ENCODE peak calls at places on chromosome 19, in four cellular contexts. H is caudate nucleus; W is stimulated activated CD8-positive, alpha-beta memory T cell treated with anti-CD3 and anti-CD28 coated beads, Interleukin-4, amount 100 ng/mL, for 48 hours; J is A549. C is an unnamed sample.

GRCh38 chr19:36528194-36528920 is at the start of gene ZNF260:
- DNase-seq in H (peak), W (peak), J (peak), C (peak)

GRCh38 chr19:1259206-1259872 is 9.8 kb upstream of the CIRBP start:
- DNase-seq in H (no peak), W (peak), J (peak), C (peak)

GRCh38 chr19:55579766-55580621 is 654 bp downstream of the ZNF579 start:
- DNase-seq in H (no peak), W (no peak), J (no peak), C (no peak)

GRCh38 chr19:45446944-45447343 is 20.9 kb upstream of the FOSB start:
- DNase-seq in H (no peak), W (no peak), J (no peak), C (no peak)

GRCh38 chr19:14167594-14168138 is 31.3 kb upstream of the ASF1B start:
- DNase-seq in H (no peak), W (peak), J (no peak), C (peak)

GRCh38 chr19:46748325-46749109 is 2.3 kb upstream of the STRN4 start:
- DNase-seq in H (no peak), W (peak), J (peak), C (peak)

GRCh38 chr19:48135411-48135810 is 24.8 kb upstream of the PLA2G4C start:
- DNase-seq in H (no peak), W (peak), J (peak), C (peak)

GRCh38 chr19:45098521-45099464 is 5.8 kb downstream of the PPP1R37 start:
- DNase-seq in H (peak), W (no peak), J (no peak), C (no peak)

GRCh38 chr19:4908781-4909171 is 525 bp upstream of the UHRF1 start:
- DNase-seq in H (no peak), W (no peak), J (no peak), C (no peak)

GRCh38 chr19:48085904-48086864 is 24.4 kb downstream of the PLA2G4C start:
- DNase-seq in H (no peak), W (no peak), J (no peak), C (peak)

GRCh38 chr19:38624822-38625221 is 5.8 kb downstream of the EIF3K start:
- DNase-seq in H (no peak), W (no peak), J (no peak), C (no peak)

GRCh38 chr19:40598121-40598917 is 2.9 kb upstream of the LTBP4 start:
- DNase-seq in H (peak), W (peak), J (peak), C (peak)

GRCh38 chr19:47226426-47227346 is 4.3 kb downstream of the BBC3 start:
- DNase-seq in H (peak), W (peak), J (peak), C (peak)

GRCh38 chr19:55809381-55810058 is 22.3 kb downstream of the NLRP11 start:
- DNase-seq in H (no peak), W (peak), J (peak), C (peak)

GRCh38 chr19:15358918-15359317 is 20.7 kb downstream of the AKAP8 start:
- DNase-seq in H (no peak), W (no peak), J (no peak), C (no peak)

GRCh38 chr19:46471116-46471733 is at the start of gene PNMA8A:
- DNase-seq in H (peak), W (no peak), J (peak), C (no peak)

GRCh38 chr19:34667349-34668076 is 9.4 kb downstream of the SCGB2B2 start:
- DNase-seq in H (no peak), W (no peak), J (no peak), C (no peak)

GRCh38 chr19:43441736-43442135 is 23.7 kb downstream of the LYPD3 start:
- DNase-seq in H (no peak), W (no peak), J (no peak), C (no peak)

GRCh38 chr19:3359850-3360493 is 6.4 kb upstream of the NFIC start:
- DNase-seq in H (no peak), W (peak), J (no peak), C (no peak)

GRCh38 chr19:47658431-47659383 is 49.8 kb downstream of the BICRA start:
- DNase-seq in H (no peak), W (no peak), J (no peak), C (no peak)

GRCh38 chr19:36051236-36051635 is 2.8 kb downstream of the THAP8 start:
- DNase-seq in H (no peak), W (no peak), J (no peak), C (no peak)

GRCh38 chr19:40862785-40863184 is 12.5 kb upstream of the CYP2A6 start:
- DNase-seq in H (no peak), W (no peak), J (no peak), C (no peak)

GRCh38 chr19:53092723-53093122 is 10.5 kb downstream of the ZNF160 start:
- DNase-seq in H (no peak), W (no peak), J (no peak), C (no peak)

GRCh38 chr19:48813123-48813911 is 2.5 kb upstream of the BCAT2 start:
- DNase-seq in H (no peak), W (no peak), J (no peak), C (no peak)

GRCh38 chr19:46840157-46840942 is 10.3 kb downstream of the AP2S1 start:
- DNase-seq in H (no peak), W (peak), J (no peak), C (peak)

GRCh38 chr19:1049841-1050240 is 9.9 kb downstream of the ABCA7 start:
- DNase-seq in H (no peak), W (no peak), J (no peak), C (no peak)

GRCh38 chr19:43798546-43799409 is 3.5 kb downstream of the LYPD5 start:
- DNase-seq in H (peak), W (peak), J (no peak), C (peak)

GRCh38 chr19:5364674-5365073 is 24.1 kb upstream of the PTPRS start:
- DNase-seq in H (no peak), W (no peak), J (no peak), C (no peak)

GRCh38 chr19:41373993-41374392 is 2.3 kb upstream of the TMEM91 start:
- DNase-seq in H (peak), W (no peak), J (no peak), C (no peak)

GRCh38 chr19:48394331-48395169 is 1.1 kb downstream of the GRIN2D start:
- DNase-seq in H (no peak), W (no peak), J (no peak), C (no peak)

GRCh38 chr19:19966862-19967261 is 66.1 kb downstream of the ZNF93 start:
- DNase-seq in H (no peak), W (no peak), J (no peak), C (no peak)

GRCh38 chr19:46270521-46271256 is 26.2 kb upstream of the HIF3A start:
- DNase-seq in H (no peak), W (no peak), J (no peak), C (no peak)

GRCh38 chr19:1291761-1292418 is 6.2 kb downstream of the EFNA2 start:
- DNase-seq in H (no peak), W (no peak), J (no peak), C (no peak)

GRCh38 chr19:1182727-1183126 is 8.7 kb upstream of the SBNO2 start:
- DNase-seq in H (no peak), W (no peak), J (no peak), C (no peak)

GRCh38 chr19:1279782-1280341 is 4.5 kb downstream of the FAM174C start:
- DNase-seq in H (peak), W (peak), J (no peak), C (peak)

GRCh38 chr19:47324502-47324901 is 7.5 kb upstream of the C5AR2 start:
- DNase-seq in H (no peak), W (no peak), J (no peak), C (no peak)

GRCh38 chr19:13764821-13765394 is 586 bp downstream of the MRI1 start:
- DNase-seq in H (no peak), W (peak), J (no peak), C (peak)

GRCh38 chr19:1113278-1113985 is 9.6 kb downstream of the GPX4 start:
- DNase-seq in H (peak), W (peak), J (peak), C (peak)

GRCh38 chr19:15417699-15418098 is 1.1 kb downstream of the AKAP8L start:
- DNase-seq in H (no peak), W (no peak), J (no peak), C (no peak)

GRCh38 chr19:5234412-5234811 is 106.2 kb downstream of the PTPRS start:
- DNase-seq in H (no peak), W (no peak), J (no peak), C (no peak)

C was measured in activated CD4-positive, alpha-beta memory T cell treated with anti-CD3 and anti-CD28 coated beads for 36 hours.